ENCODE peak calls at places on chromosomes 12 and 14, in five cellular contexts. One of them, this sample, is unnamed.

GRCh38 chr14:52348796-52349195 is 34.7 kb downstream of the PTGER2 start:
- DNase-seq in A549: no peak
- DNase-seq in cardiac fibroblast: peak
- DNase-seq in heart left ventricle: no peak
- DNase-seq in fibroblast of pulmonary artery: peak
- DNase-seq in this sample: no peak

GRCh38 chr12:33472299-33472698 is 32.7 kb upstream of the SYT10 start:
- DNase-seq in A549: no peak
- DNase-seq in cardiac fibroblast: peak
- DNase-seq in heart left ventricle: no peak
- DNase-seq in fibroblast of pulmonary artery: no peak
- DNase-seq in this sample: no peak

GRCh38 chr14:23379331-23380196 is 2.7 kb downstream of the CMTM5 start:
- DNase-seq in A549: peak
- DNase-seq in cardiac fibroblast: peak
- DNase-seq in heart left ventricle: peak
- DNase-seq in fibroblast of pulmonary artery: peak
- DNase-seq in this sample: peak

GRCh38 chr14:82999802-83000201 is 1466.1 kb upstream of the SEL1L start:
- DNase-seq in A549: no peak
- DNase-seq in cardiac fibroblast: no peak
- DNase-seq in heart left ventricle: no peak
- DNase-seq in fibroblast of pulmonary artery: no peak
- DNase-seq in this sample: no peak

GRCh38 chr12:9365296-9365695 is 157.1 kb upstream of the PZP start:
- DNase-seq in A549: no peak
- DNase-seq in cardiac fibroblast: peak
- DNase-seq in heart left ventricle: no peak
- DNase-seq in fibroblast of pulmonary artery: no peak
- DNase-seq in this sample: no peak

GRCh38 chr12:56688846-56689113 is 696 bp upstream of the PTGES3 start:
- DNase-seq in A549: no peak
- DNase-seq in cardiac fibroblast: no peak
- DNase-seq in heart left ventricle: no peak
- DNase-seq in fibroblast of pulmonary artery: no peak
- DNase-seq in this sample: no peak

GRCh38 chr12:366820-367219 is 22.3 kb downstream of the KDM5A start:
- DNase-seq in A549: no peak
- DNase-seq in cardiac fibroblast: no peak
- DNase-seq in heart left ventricle: no peak
- DNase-seq in fibroblast of pulmonary artery: no peak
- DNase-seq in this sample: no peak

GRCh38 chr14:94691658-94692029 is 78.3 kb downstream of the GSC start:
- DNase-seq in A549: no peak
- DNase-seq in cardiac fibroblast: peak
- DNase-seq in heart left ventricle: no peak
- DNase-seq in fibroblast of pulmonary artery: peak
- DNase-seq in this sample: no peak

GRCh38 chr14:104968541-104969401 is 9.4 kb downstream of the AHNAK2 start:
- DNase-seq in A549: peak
- DNase-seq in cardiac fibroblast: peak
- DNase-seq in heart left ventricle: peak
- DNase-seq in fibroblast of pulmonary artery: peak
- DNase-seq in this sample: no peak

GRCh38 chr14:106210650-106211049 is 684.3 kb downstream of the TMEM121 start:
- DNase-seq in A549: no peak
- DNase-seq in cardiac fibroblast: no peak
- DNase-seq in heart left ventricle: no peak
- DNase-seq in fibroblast of pulmonary artery: no peak
- DNase-seq in this sample: no peak

DNA sequence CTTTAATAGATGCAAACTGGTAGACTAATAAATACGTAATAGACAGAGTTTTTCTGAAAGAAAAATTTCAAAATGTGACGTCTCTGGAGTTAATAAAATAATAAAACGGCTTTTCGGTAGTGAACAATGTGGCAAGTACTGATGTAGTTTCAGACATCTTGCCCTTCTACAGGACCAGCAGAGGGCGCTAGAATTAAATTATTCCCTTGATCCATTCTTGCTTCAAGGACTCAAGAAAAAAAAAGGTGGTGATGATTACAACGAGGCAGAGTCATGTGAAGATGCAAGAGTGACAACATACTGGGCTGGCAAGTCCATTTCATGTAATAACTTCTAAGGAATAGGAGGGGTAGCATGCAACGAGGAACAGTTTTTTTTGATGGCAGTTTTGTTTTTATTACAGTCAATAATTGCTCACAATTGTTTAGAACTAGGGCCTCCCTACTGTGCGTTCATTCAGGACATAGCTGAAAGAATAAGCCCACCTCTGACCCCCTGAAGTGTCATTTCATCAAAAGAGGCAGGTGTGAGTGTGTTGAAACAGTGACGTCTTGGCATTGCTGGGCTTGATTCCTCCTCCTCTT is 101.0 kb upstream of the GZMB start:
- DNase-seq in A549: peak
- DNase-seq in cardiac fibroblast: peak
- DNase-seq in heart left ventricle: peak
- DNase-seq in fibroblast of pulmonary artery: peak
- DNase-seq in this sample: peak
- TF ChIP-seq CTCF in A549: peak
- TF ChIP-seq CTCF in cardiac fibroblast: peak
- TF ChIP-seq CTCF in heart left ventricle: peak
- TF ChIP-seq CTCF in fibroblast of pulmonary artery: peak
- TF ChIP-seq CTCF in this sample: peak

GRCh38 chr12:67256649-67257048 is 12.5 kb upstream of the CAND1 start:
- DNase-seq in A549: no peak
- DNase-seq in cardiac fibroblast: no peak
- DNase-seq in heart left ventricle: no peak
- DNase-seq in fibroblast of pulmonary artery: no peak
- DNase-seq in this sample: no peak
- TF ChIP-seq CTCF in A549: no peak
- TF ChIP-seq CTCF in cardiac fibroblast: no peak
- TF ChIP-seq CTCF in heart left ventricle: no peak
- TF ChIP-seq CTCF in fibroblast of pulmonary artery: no peak
- TF ChIP-seq CTCF in this sample: no peak

GRCh38 chr12:2353281-2353680 is 300.5 kb downstream of the CACNA1C start:
- DNase-seq in A549: no peak
- DNase-seq in cardiac fibroblast: no peak
- DNase-seq in heart left ventricle: no peak
- DNase-seq in fibroblast of pulmonary artery: no peak
- DNase-seq in this sample: no peak

GRCh38 chr12:2348477-2348852 is 295.7 kb downstream of the CACNA1C start:
- DNase-seq in A549: no peak
- DNase-seq in cardiac fibroblast: no peak
- DNase-seq in heart left ventricle: no peak
- DNase-seq in fibroblast of pulmonary artery: no peak
- DNase-seq in this sample: no peak

GRCh38 chr12:2352203-2352602 is 299.4 kb downstream of the CACNA1C start:
- DNase-seq in A549: no peak
- DNase-seq in cardiac fibroblast: no peak
- DNase-seq in heart left ventricle: no peak
- DNase-seq in fibroblast of pulmonary artery: no peak
- DNase-seq in this sample: no peak

GRCh38 chr12:2353691-2354090 is 300.9 kb downstream of the CACNA1C start:
- DNase-seq in A549: no peak
- DNase-seq in cardiac fibroblast: no peak
- DNase-seq in heart left ventricle: no peak
- DNase-seq in fibroblast of pulmonary artery: no peak
- DNase-seq in this sample: no peak

DNA sequence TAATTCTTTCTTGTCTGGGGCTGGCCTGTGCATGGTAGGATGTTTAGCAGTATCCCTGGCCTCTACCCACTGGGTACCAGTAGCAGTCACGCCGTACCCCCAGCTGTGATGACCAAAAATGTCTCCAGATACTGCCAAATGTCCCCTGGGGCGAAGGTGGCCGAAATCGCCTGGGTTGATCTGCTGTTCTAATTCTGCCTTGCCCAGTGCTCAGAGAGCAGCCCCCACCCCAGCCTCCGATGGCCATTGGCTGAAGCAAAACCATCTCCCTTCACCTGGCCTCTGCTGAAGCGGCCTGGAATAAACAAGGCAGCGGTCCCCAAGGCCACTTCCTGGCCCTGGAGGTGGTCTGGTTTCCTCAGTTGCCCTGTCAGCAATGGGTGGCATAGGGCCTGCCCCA is 298.3 kb downstream of the CACNA1C start:
- DNase-seq in A549: no peak
- DNase-seq in cardiac fibroblast: no peak
- DNase-seq in heart left ventricle: no peak
- DNase-seq in fibroblast of pulmonary artery: no peak
- DNase-seq in this sample: no peak
- TF ChIP-seq CTCF in A549: no peak
- TF ChIP-seq CTCF in cardiac fibroblast: no peak
- TF ChIP-seq CTCF in heart left ventricle: no peak
- TF ChIP-seq CTCF in fibroblast of pulmonary artery: no peak
- TF ChIP-seq CTCF in this sample: no peak

GRCh38 chr12:107406932-107407331 is 278.7 kb upstream of the PWP1 start:
- DNase-seq in A549: no peak
- DNase-seq in cardiac fibroblast: no peak
- DNase-seq in heart left ventricle: no peak
- DNase-seq in fibroblast of pulmonary artery: no peak
- DNase-seq in this sample: no peak

GRCh38 chr12:107405436-107405835 is 280.2 kb upstream of the PWP1 start:
- DNase-seq in A549: no peak
- DNase-seq in cardiac fibroblast: no peak
- DNase-seq in heart left ventricle: peak
- DNase-seq in fibroblast of pulmonary artery: no peak
- DNase-seq in this sample: no peak

GRCh38 chr12:107402041-107403022 is 283.3 kb upstream of the PWP1 start:
- DNase-seq in A549: peak
- DNase-seq in cardiac fibroblast: peak
- DNase-seq in heart left ventricle: no peak
- DNase-seq in fibroblast of pulmonary artery: peak
- DNase-seq in this sample: peak

GRCh38 chr12:107400686-107401447 is 284.7 kb upstream of the PWP1 start:
- DNase-seq in A549: peak
- DNase-seq in cardiac fibroblast: peak
- DNase-seq in heart left ventricle: no peak
- DNase-seq in fibroblast of pulmonary artery: peak
- DNase-seq in this sample: no peak

GRCh38 chr12:107404981-107405380 is 280.6 kb upstream of the PWP1 start:
- DNase-seq in A549: peak
- DNase-seq in cardiac fibroblast: peak
- DNase-seq in heart left ventricle: no peak
- DNase-seq in fibroblast of pulmonary artery: peak
- DNase-seq in this sample: no peak
- TF ChIP-seq CTCF in A549: peak
- TF ChIP-seq CTCF in cardiac fibroblast: peak
- TF ChIP-seq CTCF in heart left ventricle: peak
- TF ChIP-seq CTCF in fibroblast of pulmonary artery: peak
- TF ChIP-seq CTCF in this sample: peak

GRCh38 chr14:97177016-97177415 is 379.8 kb downstream of the VRK1 start:
- DNase-seq in A549: peak
- DNase-seq in cardiac fibroblast: no peak
- DNase-seq in heart left ventricle: no peak
- DNase-seq in fibroblast of pulmonary artery: no peak
- DNase-seq in this sample: no peak
- TF ChIP-seq CTCF in A549: peak
- TF ChIP-seq CTCF in cardiac fibroblast: no peak
- TF ChIP-seq CTCF in heart left ventricle: no peak
- TF ChIP-seq CTCF in fibroblast of pulmonary artery: no peak
- TF ChIP-seq CTCF in this sample: peak

DNA sequence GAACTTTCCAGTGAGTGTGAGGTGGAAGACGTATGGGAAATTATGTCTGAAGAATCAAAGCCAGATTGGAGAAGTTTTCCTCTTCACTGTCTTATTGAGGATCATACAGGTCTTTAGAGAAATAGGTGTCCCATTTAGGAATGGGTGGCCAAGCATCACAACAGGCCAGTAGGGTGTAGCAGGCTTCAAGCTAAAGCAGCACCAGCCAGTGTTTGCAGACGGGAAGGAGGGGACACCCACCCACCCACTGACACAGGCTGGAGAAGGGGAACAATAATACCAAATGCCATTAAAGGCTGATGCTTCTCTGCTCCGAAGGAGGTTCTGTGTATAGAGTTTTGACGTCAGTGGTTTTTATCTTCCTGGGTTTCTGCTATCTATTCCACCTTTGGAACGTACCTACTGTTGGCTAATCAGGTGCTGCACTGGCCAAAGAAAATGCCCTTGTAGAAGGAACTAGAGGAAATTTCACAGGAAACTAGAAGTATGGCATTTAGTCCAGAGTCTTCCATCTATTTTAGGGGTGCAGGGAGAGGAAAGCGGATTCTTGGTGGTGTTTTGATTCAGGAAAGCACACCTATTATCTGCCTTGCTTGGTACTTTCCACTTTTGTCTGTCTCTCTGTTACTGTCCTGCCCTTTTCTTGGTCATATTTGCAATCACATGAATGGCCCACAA is 1.9 kb downstream of the SRRM4 start:
- DNase-seq in A549: no peak
- DNase-seq in cardiac fibroblast: no peak
- DNase-seq in heart left ventricle: no peak
- DNase-seq in fibroblast of pulmonary artery: no peak
- DNase-seq in this sample: no peak
- TF ChIP-seq CTCF in A549: no peak
- TF ChIP-seq CTCF in cardiac fibroblast: no peak
- TF ChIP-seq CTCF in heart left ventricle: no peak
- TF ChIP-seq CTCF in fibroblast of pulmonary artery: no peak
- TF ChIP-seq CTCF in this sample: no peak

This sample was measured in progenitor cell of endocrine pancreas.